ENCODE peak calls at places on chromosome 10, in seven cellular contexts. T is stomach, M is IMR-90, P is esophagus squamous epithelium, N is A549, U is heart left ventricle, C is breast epithelium. I is an unnamed sample.

GRCh38 chr10:116627386-116627933 is 6.7 kb downstream of the PNLIPRP2 start:
- DNase-seq in N (peak), T (peak), C (no peak), M (no peak), U (no peak), P (no peak), I (no peak)

GRCh38 chr10:93006435-93007039 is 54.1 kb upstream of the CYP26C1 start:
- DNase-seq in C (no peak), P (no peak), N (peak), T (no peak), M (peak), U (no peak), I (no peak)

GRCh38 chr10:55470840-55471239 is 669.8 kb upstream of the PCDH15 start:
- DNase-seq in P (no peak), T (no peak), C (no peak), N (no peak), U (no peak), M (no peak), I (no peak)

GRCh38 chr10:17668435-17669184 is 24.7 kb downstream of the STAM start:
- DNase-seq in M (no peak), T (no peak), N (no peak), P (no peak), U (no peak), C (no peak), I (no peak)

GRCh38 chr10:62422068-62422590 is 48.0 kb downstream of the ZNF365 start:
- DNase-seq in T (no peak), C (no peak), P (no peak), N (no peak), U (no peak), M (peak), I (no peak)

GRCh38 chr10:23368816-23369640 is 24.4 kb upstream of the C10orf67 start:
- DNase-seq in M (no peak), N (no peak), P (no peak), T (no peak), C (no peak), U (no peak), I (no peak)

GRCh38 chr10:93080350-93081046 is 6.8 kb downstream of the CYP26A1 start:
- DNase-seq in M (peak), P (no peak), N (peak), U (no peak), C (no peak), T (peak), I (no peak)

GRCh38 chr10:112227331-112227961 is 43.9 kb upstream of the GPAM start:
- DNase-seq in P (no peak), U (no peak), C (no peak), M (no peak), T (no peak), N (no peak), I (no peak)

GRCh38 chr10:104109908-104110662 is 11.9 kb upstream of the SFR1 start:
- DNase-seq in N (peak), U (no peak), P (no peak), T (no peak), C (no peak), M (peak), I (no peak)

GRCh38 chr10:61487506-61487905 is 34.3 kb upstream of the TMEM26 start:
- DNase-seq in M (peak), N (no peak), C (no peak), P (no peak), U (no peak), T (no peak), I (no peak)

GRCh38 chr10:112983444-112984056 is 33.5 kb downstream of the TCF7L2 start:
- DNase-seq in M (no peak), C (no peak), N (no peak), U (no peak), T (no peak), P (no peak), I (no peak)

GRCh38 chr10:129095980-129096339 is 371.1 kb upstream of the MGMT start:
- DNase-seq in N (no peak), M (peak), U (no peak), P (no peak), T (no peak), C (no peak), I (no peak)

GRCh38 chr10:78986419-78986818 is 82.3 kb upstream of the ZMIZ1 start:
- DNase-seq in U (no peak), T (no peak), P (no peak), C (no peak), N (no peak), M (peak), I (no peak)

GRCh38 chr10:80137031-80137712 is 4.6 kb downstream of the PLAC9 start:
- DNase-seq in M (peak), P (no peak), C (no peak), U (peak), T (no peak), N (no peak), I (no peak)

GRCh38 chr10:26067680-26068079 is 133.7 kb downstream of the MYO3A start:
- DNase-seq in N (no peak), T (no peak), U (no peak), P (no peak), M (no peak), C (no peak), I (no peak)

GRCh38 chr10:88810196-88810961 is 7.8 kb downstream of the LIPM start:
- DNase-seq in N (peak), T (peak), U (no peak), M (peak), P (no peak), C (no peak), I (no peak)

GRCh38 chr10:119237722-119238436 is 30.5 kb downstream of the GRK5 start:
- DNase-seq in N (no peak), U (no peak), C (no peak), P (no peak), M (peak), T (no peak), I (no peak)

GRCh38 chr10:77949167-77949566 is 22.6 kb upstream of the DLG5 start:
- DNase-seq in C (peak), N (peak), M (peak), U (no peak), T (no peak), P (no peak), I (peak)

GRCh38 chr10:93309062-93309461 is 173.1 kb downstream of the MYOF start:
- DNase-seq in P (no peak), N (no peak), C (no peak), M (peak), T (no peak), U (no peak), I (no peak)

GRCh38 chr10:88227342-88228018 is 355.6 kb downstream of the RNLS start:
- DNase-seq in N (no peak), P (no peak), U (peak), T (peak), C (no peak), M (peak), I (peak)

GRCh38 chr10:70084189-70084588 is 31.5 kb downstream of the MACROH2A2 start:
- DNase-seq in U (no peak), P (no peak), T (no peak), N (no peak), C (no peak), M (no peak), I (no peak)

GRCh38 chr10:6885284-6885683 is 305.2 kb upstream of the PRKCQ start:
- DNase-seq in M (no peak), U (no peak), T (no peak), C (no peak), P (no peak), N (no peak), I (no peak)

GRCh38 chr10:132392811-132393694 is 3.9 kb upstream of the PWWP2B start:
- DNase-seq in N (no peak), C (no peak), M (peak), U (no peak), P (no peak), T (no peak), I (no peak)

GRCh38 chr10:106424076-106424475 is 740.4 kb downstream of the SORCS1 start:
- DNase-seq in C (no peak), U (no peak), P (no peak), M (peak), T (no peak), N (no peak), I (no peak)

GRCh38 chr10:817371-817770 is 114.1 kb downstream of the LARP4B start:
- DNase-seq in T (no peak), N (no peak), C (no peak), M (no peak), P (no peak), U (no peak), I (no peak)

GRCh38 chr10:99523251-99523773 is 9.4 kb upstream of the NKX2-3 start:
- DNase-seq in P (no peak), C (no peak), N (no peak), M (no peak), T (no peak), U (no peak), I (no peak)

GRCh38 chr10:15349133-15349532 is 22.0 kb downstream of the FAM171A1 start:
- DNase-seq in C (no peak), N (no peak), T (no peak), M (no peak), P (no peak), U (no peak), I (no peak)

GRCh38 chr10:110932505-110933180 is 13.2 kb downstream of the SHOC2 start:
- DNase-seq in U (no peak), P (no peak), M (no peak), T (no peak), C (no peak), N (no peak), I (no peak)

GRCh38 chr10:17428616-17429097 is 25.7 kb downstream of the ST8SIA6 start:
- DNase-seq in P (no peak), N (no peak), U (peak), C (no peak), M (no peak), T (no peak), I (no peak)

GRCh38 chr10:78520737-78521430 is 487.2 kb downstream of the RPS24 start:
- DNase-seq in U (no peak), C (no peak), T (no peak), P (no peak), N (peak), M (peak), I (no peak)

GRCh38 chr10:48475943-48476278 is 129.0 kb downstream of the ARHGAP22 start:
- DNase-seq in U (no peak), N (no peak), T (no peak), M (no peak), C (peak), P (no peak), I (no peak)

GRCh38 chr10:127922675-127923366 is 15.9 kb downstream of the PTPRE start:
- DNase-seq in N (peak), C (no peak), M (peak), T (peak), P (no peak), U (peak), I (peak)

GRCh38 chr10:14588084-14588937 is 186.4 kb downstream of the FAM107B start:
- DNase-seq in T (no peak), N (peak), P (no peak), C (no peak), M (peak), U (no peak), I (no peak)

GRCh38 chr10:78602201-78602917 is 466.4 kb upstream of the ZMIZ1 start:
- DNase-seq in P (no peak), M (peak), N (no peak), U (no peak), C (no peak), T (no peak), I (no peak)

GRCh38 chr10:97463363-97464132 is 17.6 kb downstream of the ZDHHC16 start:
- DNase-seq in T (peak), C (no peak), N (peak), M (peak), P (no peak), U (peak), I (peak)

GRCh38 chr10:100655760-100656421 is 89.5 kb upstream of the PAX2 start:
- DNase-seq in T (no peak), U (no peak), C (no peak), N (no peak), P (no peak), M (no peak), I (no peak)

GRCh38 chr10:49508249-49508648 is 30.7 kb downstream of the ERCC6 start:
- DNase-seq in T (no peak), U (no peak), N (no peak), M (no peak), P (no peak), C (no peak), I (no peak)

GRCh38 chr10:91409069-91409868 is 875 bp upstream of the HECTD2 start:
- DNase-seq in T (peak), M (peak), U (peak), C (peak), N (peak), P (peak), I (peak)

GRCh38 chr10:116076616-116077015 is 196.4 kb downstream of the GFRA1 start:
- DNase-seq in M (no peak), U (no peak), N (no peak), P (no peak), T (no peak), C (no peak), I (no peak)

GRCh38 chr10:46024948-46025347 is 5.5 kb downstream of the NCOA4 start:
- DNase-seq in P (no peak), U (no peak), M (peak), N (no peak), T (no peak), C (no peak), I (no peak)
- H3K27ac ChIP-seq in P (no peak), U (peak), M (peak), N (no peak), T (peak), C (no peak), I (peak)

GRCh38 chr10:96089670-96090462 is 40.2 kb upstream of the ZNF518A start:
- DNase-seq in C (peak), M (peak), T (peak), U (peak), N (peak), P (peak), I (peak)
- TF ChIP-seq POLR2A in C (no peak), M (peak), T (no peak), U (no peak), N (peak), P (peak), I (peak)

GRCh38 chr10:72009062-72009429 is 44.9 kb downstream of the CHST3 start:
- DNase-seq in T (no peak), U (no peak), N (no peak), C (no peak), P (no peak), M (no peak), I (no peak)
- H3K27ac ChIP-seq in T (peak), U (peak), N (no peak), C (peak), P (peak), M (peak), I (peak)

GRCh38 chr10:86755740-86756510 is 494 bp upstream of the BMPR1A start:
- DNase-seq in T (peak), M (peak), C (peak), U (peak), P (no peak), N (peak), I (peak)
- TF ChIP-seq POLR2A in T (no peak), M (peak), C (no peak), U (peak), P (peak), N (peak), I (peak)

GRCh38 chr10:124703778-124704427 is 40.3 kb downstream of the FAM53B start:
- DNase-seq in N (no peak), U (peak), C (peak), P (no peak), M (no peak), T (peak), I (peak)

GRCh38 chr10:124705021-124705740 is 39.0 kb downstream of the FAM53B start:
- DNase-seq in P (no peak), C (no peak), N (no peak), U (no peak), T (no peak), M (no peak), I (peak)

GRCh38 chr10:124703372-124703771 is 40.8 kb downstream of the FAM53B start:
- DNase-seq in M (no peak), C (no peak), N (no peak), U (no peak), P (no peak), T (no peak), I (no peak)

GRCh38 chr10:124705817-124706461 is 38.2 kb downstream of the FAM53B start:
- DNase-seq in M (no peak), P (no peak), N (no peak), T (no peak), U (no peak), C (no peak), I (no peak)

GRCh38 chr10:124704428-124704805 is 39.8 kb downstream of the FAM53B start:
- DNase-seq in C (no peak), T (no peak), M (no peak), N (no peak), P (no peak), U (no peak), I (no peak)
- H3K27ac ChIP-seq in C (peak), T (peak), M (no peak), N (no peak), P (peak), U (peak), I (peak)

GRCh38 chr10:125151170-125151823 is 9.1 kb downstream of the CTBP2 start:
- DNase-seq in M (no peak), P (no peak), T (no peak), C (no peak), U (no peak), N (no peak), I (no peak)

GRCh38 chr10:125153693-125154490 is 6.5 kb downstream of the CTBP2 start:
- DNase-seq in T (peak), N (no peak), U (no peak), P (no peak), C (peak), M (peak), I (no peak)

GRCh38 chr10:125152646-125153368 is 7.6 kb downstream of the CTBP2 start:
- DNase-seq in T (peak), U (peak), C (peak), N (no peak), P (no peak), M (no peak), I (peak)

GRCh38 chr10:125154529-125154928 is 5.8 kb downstream of the CTBP2 start:
- DNase-seq in U (no peak), P (no peak), T (no peak), C (peak), M (no peak), N (no peak), I (no peak)

DNA sequence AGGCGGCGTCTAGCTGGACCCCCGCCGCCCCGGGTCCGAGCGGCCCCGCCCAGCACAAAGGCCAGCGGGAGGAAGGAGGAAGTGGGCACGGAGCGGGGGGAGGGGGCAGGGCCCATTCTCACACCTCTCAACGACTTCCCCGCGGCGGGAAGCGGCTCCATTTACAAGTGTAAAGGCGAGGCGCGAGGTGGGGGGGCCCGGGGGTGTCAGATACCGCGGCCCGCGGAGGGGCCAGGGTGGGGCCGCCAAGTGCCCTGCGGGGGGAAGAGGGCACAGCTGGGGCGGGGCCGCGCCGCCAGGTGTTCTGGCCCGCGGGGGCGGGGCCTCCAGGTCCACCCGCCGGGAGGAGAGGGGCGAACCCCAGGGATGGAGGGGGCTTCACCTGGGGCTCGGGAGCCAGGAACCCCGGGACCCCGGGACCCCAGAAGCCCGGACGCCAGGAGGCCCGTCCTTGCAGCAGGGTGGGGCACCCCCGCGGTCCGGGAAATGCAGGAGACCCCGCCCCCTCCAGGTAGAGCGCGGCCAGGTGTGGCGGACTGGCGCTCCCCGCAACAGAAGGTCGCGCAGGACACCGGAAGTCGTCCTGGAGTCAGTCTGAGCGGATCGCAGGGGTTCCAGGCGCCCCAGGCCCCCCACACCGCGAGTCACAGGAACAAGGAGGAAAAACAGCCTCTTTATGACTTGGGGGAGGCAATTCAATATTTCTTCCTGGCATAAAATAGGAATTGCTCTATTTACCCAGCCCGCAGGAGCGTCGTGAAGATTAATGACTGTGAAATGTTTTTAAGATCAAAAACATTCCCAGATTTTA is 8.3 kb downstream of the CTBP2 start:
- DNase-seq in C (no peak), N (no peak), P (no peak), M (no peak), U (no peak), T (peak), I (no peak)
- TF ChIP-seq POLR2A in C (no peak), N (no peak), P (no peak), M (no peak), U (no peak), T (no peak), I (no peak)

GRCh38 chr10:33803248-33803647 is 468.8 kb upstream of the NRP1 start:
- DNase-seq in U (no peak), M (peak), N (no peak), T (no peak), P (no peak), C (no peak), I (no peak)
- H3K27ac ChIP-seq in U (no peak), M (no peak), N (peak), T (no peak), P (no peak), C (no peak), I (no peak)

GRCh38 chr10:30529373-30529998 is 95.5 kb downstream of the MAP3K8 start:
- DNase-seq in M (no peak), C (no peak), U (peak), P (peak), T (peak), N (no peak), I (peak)
- TF ChIP-seq POLR2A in M (no peak), C (no peak), U (no peak), P (no peak), T (no peak), N (no peak), I (peak)

I was measured in gastrocnemius medialis.